ENCODE peak calls at places on chromosome 7, in seven cellular contexts. I, D, B, M, J, G and F are unnamed samples.

GRCh38 chr7:102425639-102426267 is 7.6 kb upstream of the ORAI2 start:
- DNase-seq in G (no peak), B (no peak), J (no peak), I (no peak), M (no peak), D (no peak), F (no peak)

GRCh38 chr7:32680259-32681173 is 185.2 kb downstream of the AVL9 start:
- DNase-seq in I (peak), B (no peak), J (no peak), G (no peak), D (no peak), M (peak), F (peak)

GRCh38 chr7:99928994-99929729 is at the start of gene GJC3:
- DNase-seq in B (no peak), G (peak), M (peak), D (peak), J (no peak), I (peak), F (peak)

GRCh38 chr7:34138483-34138882 is 233.1 kb downstream of the BMPER start:
- DNase-seq in J (no peak), M (no peak), B (no peak), D (peak), I (no peak), G (no peak), F (no peak)

GRCh38 chr7:5429253-5429856 is 5.7 kb upstream of the TNRC18 start:
- DNase-seq in M (peak), B (no peak), G (no peak), J (no peak), D (peak), I (peak), F (peak)

GRCh38 chr7:40780431-40780830 is 645.6 kb downstream of the SUGCT start:
- DNase-seq in D (no peak), B (no peak), G (no peak), M (no peak), I (no peak), J (no peak), F (no peak)

GRCh38 chr7:118657391-118658005 is 433.0 kb downstream of the ANKRD7 start:
- DNase-seq in G (no peak), B (no peak), J (no peak), D (no peak), I (no peak), M (no peak), F (no peak)

GRCh38 chr7:30159698-30160143 is 24.9 kb downstream of the MTURN start:
- DNase-seq in G (peak), B (no peak), D (peak), M (peak), J (no peak), I (peak), F (peak)

GRCh38 chr7:111138196-111138569 is 47.3 kb downstream of the LRRN3 start:
- DNase-seq in D (no peak), G (peak), M (peak), B (no peak), I (peak), J (no peak), F (no peak)

GRCh38 chr7:73721237-73721848 is 1.9 kb upstream of the STX1A start:
- DNase-seq in M (peak), B (peak), D (peak), J (peak), I (no peak), G (no peak), F (no peak)

GRCh38 chr7:134834689-134835462 is 55.4 kb downstream of the CALD1 start:
- DNase-seq in B (no peak), M (no peak), D (no peak), J (no peak), G (no peak), I (peak), F (no peak)

GRCh38 chr7:35405461-35405860 is 151.6 kb upstream of the TBX20 start:
- DNase-seq in G (no peak), J (no peak), M (no peak), B (no peak), I (no peak), D (no peak), F (no peak)

GRCh38 chr7:2098056-2098455 is 134.7 kb downstream of the MAD1L1 start:
- DNase-seq in B (no peak), G (no peak), I (no peak), M (no peak), D (no peak), J (no peak), F (no peak)